ENCODE peak calls at places on chromosomes 12 and 14, in four cellular contexts. One of them, this sample, is unnamed.

GRCh38 chr14:55019968-55020554 is 6.8 kb downstream of the WDHD1 start:
- DNase-seq in H9: no peak
- DNase-seq in IMR-90: peak
- DNase-seq in H1: no peak
- DNase-seq in this sample: no peak

GRCh38 chr12:29314421-29314820 is 66.6 kb downstream of the ERGIC2 start:
- DNase-seq in H9: no peak
- DNase-seq in IMR-90: no peak
- DNase-seq in H1: no peak
- DNase-seq in this sample: no peak

GRCh38 chr14:20848955-20849570 is 42.1 kb upstream of the RNASE3 start:
- DNase-seq in H9: no peak
- DNase-seq in IMR-90: no peak
- DNase-seq in H1: no peak
- DNase-seq in this sample: no peak

GRCh38 chr12:94844452-94844851 is 159.0 kb downstream of the NDUFA12 start:
- DNase-seq in H9: no peak
- DNase-seq in IMR-90: no peak
- DNase-seq in H1: no peak
- DNase-seq in this sample: no peak

GRCh38 chr12:101616027-101616494 is 21.3 kb downstream of the MYBPC1 start:
- DNase-seq in H9: no peak
- DNase-seq in IMR-90: no peak
- DNase-seq in H1: no peak
- DNase-seq in this sample: no peak

GRCh38 chr12:31019561-31020308 is 53.9 kb upstream of the DDX11 start:
- DNase-seq in H9: peak
- DNase-seq in IMR-90: no peak
- DNase-seq in H1: no peak
- DNase-seq in this sample: no peak

GRCh38 chr14:100203962-100204834 is 34.7 kb upstream of the YY1 start:
- DNase-seq in H9: no peak
- DNase-seq in IMR-90: peak
- DNase-seq in H1: no peak
- DNase-seq in this sample: no peak

GRCh38 chr12:31369712-31370521 is 44.0 kb upstream of the SINHCAF start:
- DNase-seq in H9: peak
- DNase-seq in IMR-90: peak
- DNase-seq in H1: no peak
- DNase-seq in this sample: peak

GRCh38 chr12:104354868-104355570 is 51.5 kb downstream of the EID3 start:
- DNase-seq in H9: peak
- DNase-seq in IMR-90: no peak
- DNase-seq in H1: peak
- DNase-seq in this sample: no peak

GRCh38 chr12:108798551-108799221 is 58.7 kb downstream of the SSH1 start:
- DNase-seq in H9: no peak
- DNase-seq in IMR-90: peak
- DNase-seq in H1: no peak
- DNase-seq in this sample: no peak

GRCh38 chr14:101737414-101738367 is 23.8 kb upstream of the PPP2R5C start:
- DNase-seq in H9: no peak
- DNase-seq in IMR-90: no peak
- DNase-seq in H1: no peak
- DNase-seq in this sample: no peak

GRCh38 chr14:76293221-76293620 is 82.7 kb upstream of the ESRRB start:
- DNase-seq in H9: no peak
- DNase-seq in IMR-90: no peak
- DNase-seq in H1: peak
- DNase-seq in this sample: no peak

GRCh38 chr14:47435331-47435965 is 240.0 kb downstream of the MDGA2 start:
- DNase-seq in H9: no peak
- DNase-seq in IMR-90: no peak
- DNase-seq in H1: no peak
- DNase-seq in this sample: no peak

GRCh38 chr14:60656755-60657608 is 7.7 kb upstream of the SIX1 start:
- DNase-seq in H9: peak
- DNase-seq in IMR-90: peak
- DNase-seq in H1: peak
- DNase-seq in this sample: peak

GRCh38 chr14:22221508-22221907 is 367.5 kb downstream of the DAD1 start:
- DNase-seq in H9: no peak
- DNase-seq in IMR-90: peak
- DNase-seq in H1: no peak
- DNase-seq in this sample: peak

GRCh38 chr14:93430889-93431670 is at the start of gene UNC79:
- DNase-seq in H9: peak
- DNase-seq in IMR-90: no peak
- DNase-seq in H1: peak
- DNase-seq in this sample: peak

GRCh38 chr12:56299308-56299852 is 750 bp downstream of the CS start:
- DNase-seq in H9: no peak
- DNase-seq in IMR-90: peak
- DNase-seq in H1: peak
- DNase-seq in this sample: peak

GRCh38 chr12:82912406-82912805 is 225.7 kb downstream of the TMTC2 start:
- DNase-seq in H9: no peak
- DNase-seq in IMR-90: peak
- DNase-seq in H1: no peak
- DNase-seq in this sample: no peak

GRCh38 chr12:90922068-90922743 is 32.8 kb downstream of the CCER1 start:
- DNase-seq in H9: no peak
- DNase-seq in IMR-90: peak
- DNase-seq in H1: no peak
- DNase-seq in this sample: no peak

GRCh38 chr12:49442915-49443314 is 75.7 kb downstream of the SPATS2 start:
- DNase-seq in H9: no peak
- DNase-seq in IMR-90: no peak
- DNase-seq in H1: no peak
- DNase-seq in this sample: no peak

GRCh38 chr14:36070056-36071043 is 106.2 kb downstream of the PTCSC3 start:
- DNase-seq in H9: peak
- DNase-seq in IMR-90: peak
- DNase-seq in H1: peak
- DNase-seq in this sample: peak

GRCh38 chr12:96249196-96250118 is 55.3 kb downstream of the ELK3 start:
- DNase-seq in H9: no peak
- DNase-seq in IMR-90: peak
- DNase-seq in H1: no peak
- DNase-seq in this sample: no peak

GRCh38 chr12:8781326-8781725 is 41.1 kb upstream of the A2ML1 start:
- DNase-seq in H9: peak
- DNase-seq in IMR-90: no peak
- DNase-seq in H1: no peak
- DNase-seq in this sample: no peak
- H3K23ac ChIP-seq in H9: no peak
- H3K23ac ChIP-seq in IMR-90: no peak
- H3K23ac ChIP-seq in H1: no peak
- H3K23ac ChIP-seq in this sample: no peak

DNA sequence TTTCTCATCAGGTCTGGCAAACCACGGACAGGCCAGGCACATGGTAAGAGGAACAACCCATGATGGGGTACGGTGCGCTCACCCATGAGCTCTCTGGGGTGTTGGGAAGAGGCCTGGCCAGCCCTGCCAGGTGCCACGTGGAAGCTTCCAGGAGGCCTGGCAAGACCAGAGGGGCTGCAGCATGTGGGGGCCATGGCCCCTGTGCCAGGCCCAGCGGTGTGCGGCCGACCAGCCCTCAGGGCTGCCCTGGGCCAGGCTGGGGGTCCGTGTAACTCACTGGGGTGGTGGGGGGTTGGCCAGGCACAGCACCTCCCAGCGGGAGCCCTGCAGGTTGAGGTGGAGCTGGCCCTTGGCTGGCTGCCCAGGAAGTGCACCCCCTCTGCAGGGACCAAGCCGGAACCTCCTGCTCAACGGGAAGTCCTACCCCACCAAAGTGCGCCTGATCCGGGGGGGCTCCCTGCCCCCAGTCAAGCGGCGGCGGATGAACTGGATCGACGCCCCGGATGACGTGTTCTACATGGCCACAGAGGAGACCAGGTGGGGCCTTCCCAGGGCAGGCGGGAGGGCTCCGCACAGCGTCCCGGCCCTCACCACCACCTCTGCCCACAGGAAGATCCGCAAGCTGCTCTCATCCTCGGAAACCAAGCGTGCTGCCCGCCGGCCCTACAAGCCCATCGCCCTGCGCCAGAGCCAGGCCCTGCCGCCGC is 5.0 kb upstream of the CRIP2 start:
- DNase-seq in H9: no peak
- DNase-seq in IMR-90: no peak
- DNase-seq in H1: no peak
- DNase-seq in this sample: no peak
- H3K18ac ChIP-seq in H9: no peak
- H3K18ac ChIP-seq in IMR-90: no peak
- H3K18ac ChIP-seq in H1: no peak
- H3K18ac ChIP-seq in this sample: no peak

GRCh38 chr12:38589310-38589632 is 272.7 kb downstream of the ALG10B start:
- DNase-seq in H9: no peak
- DNase-seq in IMR-90: no peak
- DNase-seq in H1: no peak
- DNase-seq in this sample: no peak
- H4K5ac ChIP-seq in H9: no peak
- H4K5ac ChIP-seq in IMR-90: no peak
- H4K5ac ChIP-seq in H1: no peak
- H4K5ac ChIP-seq in this sample: no peak

GRCh38 chr14:91330111-91330696 is 85.7 kb upstream of the GPR68 start:
- DNase-seq in H9: no peak
- DNase-seq in IMR-90: no peak
- DNase-seq in H1: no peak
- DNase-seq in this sample: no peak
- H3K23ac ChIP-seq in H9: no peak
- H3K23ac ChIP-seq in IMR-90: no peak
- H3K23ac ChIP-seq in H1: no peak
- H3K23ac ChIP-seq in this sample: no peak

DNA sequence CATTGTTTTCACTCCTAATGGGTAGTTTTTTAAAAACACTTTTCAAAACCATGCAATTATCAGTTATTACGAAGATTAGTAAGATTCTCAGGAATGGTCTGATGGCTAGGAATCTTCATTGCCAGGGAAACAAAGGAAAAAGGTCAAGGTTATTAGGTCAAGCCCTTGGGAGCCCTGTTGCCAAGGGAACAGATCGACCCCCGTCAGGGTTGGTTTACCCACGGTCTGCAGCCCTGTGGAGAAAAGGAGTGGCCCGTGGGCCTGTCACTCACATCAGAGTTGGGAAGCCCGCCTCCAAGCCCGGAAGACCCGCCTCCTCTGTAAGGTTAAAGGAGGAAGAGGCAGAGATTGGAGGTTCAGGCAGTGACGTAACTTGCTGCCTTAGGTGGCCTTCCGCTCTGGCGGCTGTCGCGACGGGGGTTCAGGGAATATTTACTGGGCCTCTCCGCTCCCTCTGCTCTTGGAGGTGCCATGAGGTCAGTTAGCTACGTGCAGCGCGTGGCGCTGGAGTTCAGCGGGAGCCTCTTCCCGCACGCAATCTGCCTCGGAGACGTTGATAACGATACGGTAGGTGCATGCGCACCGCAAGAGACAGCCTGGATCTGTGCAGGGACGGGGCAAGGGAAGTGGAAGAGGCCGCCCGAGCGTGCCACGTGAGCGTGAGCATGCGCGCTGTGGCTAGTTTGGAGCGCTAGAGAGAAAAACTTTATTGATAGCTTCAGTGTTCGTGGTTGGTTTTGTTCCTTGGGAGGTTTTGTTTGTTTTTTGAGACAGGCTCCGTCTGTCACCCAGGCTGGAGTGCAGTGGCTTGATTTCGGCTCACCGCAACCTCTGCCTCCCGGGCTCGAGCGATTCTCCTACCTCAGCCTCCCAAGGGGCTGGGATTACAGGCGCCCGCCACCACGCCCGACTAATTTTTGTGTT is at the start of gene ITFG2:
- DNase-seq in H9: peak
- DNase-seq in IMR-90: peak
- DNase-seq in H1: peak
- DNase-seq in this sample: peak
- H3K18ac ChIP-seq in H9: peak
- H3K18ac ChIP-seq in IMR-90: peak
- H3K18ac ChIP-seq in H1: peak
- H3K18ac ChIP-seq in this sample: no peak